ENCODE peak calls at places on chromosomes 2 and 18, in nine cellular contexts. A, T, G, Q, M, S, K, Y and L are unnamed samples.

GRCh38 chr2:61460168-61460567 is 10.7 kb downstream of the USP34 start:
- DNase-seq in A (no peak), T (peak; percentile 89), G (no peak), Q (peak; percentile 46), M (no peak), S (no peak), K (no peak), Y (peak; percentile 74), L (peak; percentile 70)

GRCh38 chr2:174761837-174762236 is 2.4 kb downstream of the CHRNA1 start:
- DNase-seq in A (no peak), T (peak; percentile 86), G (no peak), Q (no peak), M (no peak), S (no peak), K (no peak), Y (no peak), L (no peak)

GRCh38 chr2:237909075-237909695 is 49.8 kb downstream of the RAMP1 start:
- DNase-seq in A (no peak), T (no peak), G (no peak), Q (no peak), M (no peak), S (no peak), K (no peak), Y (no peak), L (no peak)

GRCh38 chr2:216877085-216877484 is 17.2 kb upstream of the TNP1 start:
- DNase-seq in A (no peak), T (no peak), G (no peak), Q (no peak), M (no peak), S (no peak), K (no peak), Y (peak; percentile 2), L (no peak)

GRCh38 chr2:200652158-200652557 is 66.3 kb downstream of the AOX1 start:
- DNase-seq in A (no peak), T (peak; percentile 60), G (no peak), Q (no peak), M (no peak), S (no peak), K (no peak), Y (no peak), L (no peak)

GRCh38 chr18:37742436-37742835 is 176.8 kb upstream of the CELF4 start:
- DNase-seq in A (no peak), T (no peak), G (no peak), Q (no peak), M (no peak), S (no peak), K (no peak), Y (no peak), L (no peak)

GRCh38 chr18:5431836-5432575 is 111.8 kb downstream of the EPB41L3 start:
- DNase-seq in A (no peak), T (no peak), G (no peak), Q (no peak), M (no peak), S (no peak), K (no peak), Y (no peak), L (no peak)

GRCh38 chr2:20135631-20136050 is 84.2 kb upstream of the LAPTM4A start:
- DNase-seq in A (peak; percentile 76), T (peak; percentile 61), G (no peak), Q (peak; percentile 35), M (peak; percentile 75), S (peak; percentile 78), K (peak; percentile 69), Y (peak; percentile 77), L (peak; percentile 53)

GRCh38 chr2:144548088-144548487 is 28.2 kb upstream of the ZEB2 start:
- DNase-seq in A (no peak), T (no peak), G (no peak), Q (no peak), M (no peak), S (no peak), K (no peak), Y (no peak), L (no peak)

GRCh38 chr2:96321230-96322103 is 3.6 kb upstream of the ITPRIPL1 start:
- DNase-seq in A (peak; percentile 74), T (peak; percentile 14), G (peak; percentile 85), Q (no peak), M (peak; percentile 94), S (peak; percentile 71), K (peak; percentile 53), Y (peak; percentile 29), L (no peak)

GRCh38 chr18:62555135-62555534 is 32.3 kb downstream of the ZCCHC2 start:
- DNase-seq in A (no peak), T (peak; percentile 77), G (no peak), Q (no peak), M (no peak), S (no peak), K (no peak), Y (peak; percentile 1), L (peak; percentile 30)

GRCh38 chr18:13455470-13455869 is 236.9 kb downstream of the LDLRAD4 start:
- DNase-seq in A (no peak), T (no peak), G (no peak), Q (no peak), M (no peak), S (no peak), K (no peak), Y (no peak), L (no peak)

GRCh38 chr18:76256897-76257500 is 238.0 kb downstream of the ZNF516 start:
- DNase-seq in A (peak; percentile 53), T (peak; percentile 75), G (no peak), Q (peak; percentile 16), M (no peak), S (no peak), K (peak; percentile 42), Y (peak; percentile 80), L (peak; percentile 51)

GRCh38 chr2:178419123-178419522 is 31.9 kb downstream of the PRKRA start:
- DNase-seq in A (no peak), T (peak; percentile 61), G (no peak), Q (no peak), M (no peak), S (no peak), K (no peak), Y (peak; percentile 54), L (peak; percentile 29)

GRCh38 chr2:145751634-145752033 is 1231.7 kb upstream of the ZEB2 start:
- DNase-seq in A (no peak), T (peak; percentile 60), G (no peak), Q (no peak), M (peak; percentile 38), S (no peak), K (peak; percentile 8), Y (peak; percentile 69), L (peak; percentile 48)

GRCh38 chr2:48482774-48483173 is 47.2 kb upstream of the STON1 start:
- DNase-seq in A (no peak), T (no peak), G (no peak), Q (no peak), M (no peak), S (no peak), K (no peak), Y (peak; percentile 57), L (no peak)

GRCh38 chr2:98775146-98775988 is 44.4 kb upstream of the MGAT4A start:
- DNase-seq in A (no peak), T (no peak), G (no peak), Q (no peak), M (no peak), S (no peak), K (no peak), Y (no peak), L (no peak)

GRCh38 chr2:96856776-96857673 is 791 bp downstream of the ANKRD39 start:
- DNase-seq in A (no peak), T (no peak), G (peak; percentile 72), Q (no peak), M (no peak), S (peak; percentile 45), K (no peak), Y (no peak), L (peak; percentile 27)

GRCh38 chr2:56100791-56101312 is 82.9 kb upstream of the CCDC85A start:
- DNase-seq in A (no peak), T (no peak), G (no peak), Q (no peak), M (no peak), S (no peak), K (no peak), Y (no peak), L (no peak)

GRCh38 chr2:56102866-56103265 is 80.9 kb upstream of the CCDC85A start:
- DNase-seq in A (no peak), T (peak; percentile 6), G (no peak), Q (no peak), M (no peak), S (no peak), K (no peak), Y (peak; percentile 20), L (peak; percentile 68)

GRCh38 chr2:56102098-56102497 is 81.7 kb upstream of the CCDC85A start:
- DNase-seq in A (no peak), T (no peak), G (no peak), Q (no peak), M (no peak), S (no peak), K (no peak), Y (no peak), L (no peak)

GRCh38 chr2:56104951-56105350 is 78.8 kb upstream of the CCDC85A start:
- DNase-seq in A (no peak), T (no peak), G (no peak), Q (no peak), M (no peak), S (no peak), K (no peak), Y (no peak), L (no peak)

GRCh38 chr2:56099967-56100366 is 83.8 kb upstream of the CCDC85A start:
- DNase-seq in A (no peak), T (no peak), G (no peak), Q (no peak), M (no peak), S (no peak), K (no peak), Y (no peak), L (no peak)
- TF ChIP-seq CTCF in A (no peak), T (no peak), G (no peak), Q (no peak), M (no peak), S (no peak), K (no peak), Y (no peak), L (no peak)

GRCh38 chr2:60295591-60295962 is 257.9 kb downstream of the BCL11A start:
- DNase-seq in A (no peak), T (no peak), G (no peak), Q (no peak), M (no peak), S (no peak), K (no peak), Y (no peak), L (no peak)
- TF ChIP-seq CTCF in A (no peak), T (no peak), G (no peak), Q (no peak), M (no peak), S (no peak), K (no peak), Y (no peak), L (no peak)

DNA sequence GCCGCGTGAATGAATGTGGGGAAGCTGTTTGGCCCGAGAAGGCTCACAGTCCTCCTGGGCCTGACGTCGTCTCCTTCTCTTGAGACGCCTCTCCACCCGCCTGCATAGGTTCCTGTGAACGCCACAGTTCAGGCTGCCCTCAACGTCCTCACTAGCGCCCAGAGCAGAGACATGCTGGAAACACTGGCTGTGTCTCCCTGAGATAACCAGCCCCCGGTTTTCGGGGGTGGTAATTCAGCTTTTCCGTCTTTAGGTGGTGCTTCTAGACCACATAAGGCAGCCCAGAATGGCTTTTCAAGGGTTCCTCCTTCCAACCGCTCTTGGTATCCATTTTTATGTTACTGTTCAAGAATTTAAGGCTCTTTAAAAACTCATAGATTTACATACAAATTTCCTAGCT is 110.4 kb upstream of the PXDN start:
- DNase-seq in A (peak; percentile 54), T (peak; percentile 11), G (no peak), Q (no peak), M (peak; percentile 39), S (no peak), K (peak; percentile 64), Y (peak; percentile 38), L (no peak)
- TF ChIP-seq CTCF in A (peak; percentile 65), T (peak; percentile 43), G (no peak), Q (peak; percentile 26), M (no peak), S (no peak), K (no peak), Y (peak; percentile 38), L (no peak)

GRCh38 chr18:78813898-78814297 is 165.7 kb upstream of the SALL3 start:
- DNase-seq in A (no peak), T (no peak), G (no peak), Q (no peak), M (no peak), S (no peak), K (no peak), Y (no peak), L (no peak)
- TF ChIP-seq CTCF in A (no peak), T (no peak), G (no peak), Q (no peak), M (no peak), S (no peak), K (no peak), Y (no peak), L (no peak)